ENCODE peak calls at places on chromosomes 5 and 9, in eight cellular contexts. One of them, this sample, is unnamed.

GRCh38 chr5:173923236-173924104 is 35.3 kb downstream of the CPEB4 start:
- DNase-seq in NCI-H69: no peak
- DNase-seq in mucosa of descending colon: no peak
- DNase-seq in GM12865: no peak
- DNase-seq in SW480: no peak
- DNase-seq in IMR-90: peak; percentile 61
- DNase-seq in stimulated activated CD8-positive, alpha-beta memory T cell treated with anti-CD3 and anti-CD28 coated beads, Interleukin-4, amount 100 ng/mL, for 24 hours: no peak
- DNase-seq in psoas muscle: no peak
- DNase-seq in this sample: no peak

GRCh38 chr5:71769265-71769664 is 50.2 kb downstream of the CARTPT start:
- DNase-seq in stimulated activated CD8-positive, alpha-beta memory T cell treated with anti-CD3 and anti-CD28 coated beads, Interleukin-4, amount 100 ng/mL, for 24 hours: no peak
- DNase-seq in IMR-90: no peak
- DNase-seq in NCI-H69: peak; percentile 50
- DNase-seq in GM12865: no peak
- DNase-seq in mucosa of descending colon: no peak
- DNase-seq in psoas muscle: no peak
- DNase-seq in SW480: no peak
- DNase-seq in this sample: no peak

GRCh38 chr9:29325855-29326254 is 1752.6 kb upstream of the C9orf72 start:
- DNase-seq in NCI-H69: peak; percentile 26
- DNase-seq in psoas muscle: no peak
- DNase-seq in SW480: no peak
- DNase-seq in stimulated activated CD8-positive, alpha-beta memory T cell treated with anti-CD3 and anti-CD28 coated beads, Interleukin-4, amount 100 ng/mL, for 24 hours: no peak
- DNase-seq in mucosa of descending colon: no peak
- DNase-seq in IMR-90: no peak
- DNase-seq in GM12865: no peak
- DNase-seq in this sample: no peak

GRCh38 chr9:131060902-131061630 is 35.3 kb upstream of the AIF1L start:
- DNase-seq in psoas muscle: no peak
- DNase-seq in IMR-90: no peak
- DNase-seq in GM12865: no peak
- DNase-seq in NCI-H69: peak; percentile 26
- DNase-seq in stimulated activated CD8-positive, alpha-beta memory T cell treated with anti-CD3 and anti-CD28 coated beads, Interleukin-4, amount 100 ng/mL, for 24 hours: no peak
- DNase-seq in SW480: no peak
- DNase-seq in mucosa of descending colon: no peak
- DNase-seq in this sample: no peak

GRCh38 chr9:83166369-83166768 is 103.4 kb upstream of the RASEF start:
- DNase-seq in NCI-H69: peak; percentile 88
- DNase-seq in GM12865: no peak
- DNase-seq in stimulated activated CD8-positive, alpha-beta memory T cell treated with anti-CD3 and anti-CD28 coated beads, Interleukin-4, amount 100 ng/mL, for 24 hours: no peak
- DNase-seq in psoas muscle: no peak
- DNase-seq in SW480: peak; percentile 13
- DNase-seq in IMR-90: no peak
- DNase-seq in mucosa of descending colon: peak; percentile 75
- DNase-seq in this sample: no peak

GRCh38 chr5:146595088-146595487 is 79.1 kb upstream of the GPR151 start:
- DNase-seq in SW480: peak; percentile 30
- DNase-seq in stimulated activated CD8-positive, alpha-beta memory T cell treated with anti-CD3 and anti-CD28 coated beads, Interleukin-4, amount 100 ng/mL, for 24 hours: no peak
- DNase-seq in psoas muscle: no peak
- DNase-seq in mucosa of descending colon: no peak
- DNase-seq in IMR-90: no peak
- DNase-seq in GM12865: no peak
- DNase-seq in NCI-H69: peak; percentile 22
- DNase-seq in this sample: no peak

GRCh38 chr9:81517954-81518353 is 171.4 kb downstream of the TLE1 start:
- DNase-seq in SW480: no peak
- DNase-seq in mucosa of descending colon: no peak
- DNase-seq in NCI-H69: peak; percentile 98
- DNase-seq in IMR-90: no peak
- DNase-seq in psoas muscle: no peak
- DNase-seq in stimulated activated CD8-positive, alpha-beta memory T cell treated with anti-CD3 and anti-CD28 coated beads, Interleukin-4, amount 100 ng/mL, for 24 hours: no peak
- DNase-seq in GM12865: peak; percentile 9
- DNase-seq in this sample: no peak

GRCh38 chr5:176541338-176542134 is 4.3 kb upstream of the RNF44 start:
- DNase-seq in NCI-H69: peak; percentile 89
- DNase-seq in GM12865: peak; percentile 64
- DNase-seq in IMR-90: no peak
- DNase-seq in SW480: peak; percentile 83
- DNase-seq in mucosa of descending colon: peak; percentile 87
- DNase-seq in stimulated activated CD8-positive, alpha-beta memory T cell treated with anti-CD3 and anti-CD28 coated beads, Interleukin-4, amount 100 ng/mL, for 24 hours: peak; percentile 53
- DNase-seq in psoas muscle: peak; percentile 72
- DNase-seq in this sample: no peak

GRCh38 chr5:116075117-116075910 is 9.5 kb upstream of the COMMD10 start:
- DNase-seq in psoas muscle: no peak
- DNase-seq in mucosa of descending colon: peak; percentile 10
- DNase-seq in NCI-H69: peak; percentile 64
- DNase-seq in stimulated activated CD8-positive, alpha-beta memory T cell treated with anti-CD3 and anti-CD28 coated beads, Interleukin-4, amount 100 ng/mL, for 24 hours: no peak
- DNase-seq in SW480: peak; percentile 45
- DNase-seq in IMR-90: no peak
- DNase-seq in GM12865: no peak
- DNase-seq in this sample: no peak

GRCh38 chr5:81778642-81779041 is 27.7 kb upstream of the SSBP2 start:
- DNase-seq in NCI-H69: peak; percentile 61
- DNase-seq in mucosa of descending colon: peak; percentile 7
- DNase-seq in psoas muscle: no peak
- DNase-seq in GM12865: peak; percentile 21
- DNase-seq in IMR-90: peak; percentile 48
- DNase-seq in stimulated activated CD8-positive, alpha-beta memory T cell treated with anti-CD3 and anti-CD28 coated beads, Interleukin-4, amount 100 ng/mL, for 24 hours: no peak
- DNase-seq in SW480: no peak
- DNase-seq in this sample: peak; percentile 28

GRCh38 chr9:34271618-34272017 is 57.5 kb downstream of the KIF24 start:
- DNase-seq in NCI-H69: peak; percentile 83
- DNase-seq in IMR-90: no peak
- DNase-seq in mucosa of descending colon: no peak
- DNase-seq in psoas muscle: no peak
- DNase-seq in SW480: no peak
- DNase-seq in GM12865: no peak
- DNase-seq in stimulated activated CD8-positive, alpha-beta memory T cell treated with anti-CD3 and anti-CD28 coated beads, Interleukin-4, amount 100 ng/mL, for 24 hours: no peak
- DNase-seq in this sample: no peak

GRCh38 chr5:173689171-173689676 is 72.8 kb upstream of the BOD1 start:
- DNase-seq in SW480: peak; percentile 81
- DNase-seq in IMR-90: no peak
- DNase-seq in GM12865: no peak
- DNase-seq in psoas muscle: no peak
- DNase-seq in stimulated activated CD8-positive, alpha-beta memory T cell treated with anti-CD3 and anti-CD28 coated beads, Interleukin-4, amount 100 ng/mL, for 24 hours: no peak
- DNase-seq in mucosa of descending colon: peak; percentile 25
- DNase-seq in NCI-H69: no peak
- DNase-seq in this sample: peak; percentile 25

GRCh38 chr5:168737066-168737465 is 157.9 kb upstream of the PANK3 start:
- DNase-seq in GM12865: no peak
- DNase-seq in SW480: no peak
- DNase-seq in stimulated activated CD8-positive, alpha-beta memory T cell treated with anti-CD3 and anti-CD28 coated beads, Interleukin-4, amount 100 ng/mL, for 24 hours: no peak
- DNase-seq in psoas muscle: no peak
- DNase-seq in mucosa of descending colon: no peak
- DNase-seq in IMR-90: no peak
- DNase-seq in NCI-H69: no peak
- DNase-seq in this sample: no peak

GRCh38 chr9:111232997-111233790 is 96.8 kb downstream of the OR2K2 start:
- DNase-seq in NCI-H69: no peak
- DNase-seq in stimulated activated CD8-positive, alpha-beta memory T cell treated with anti-CD3 and anti-CD28 coated beads, Interleukin-4, amount 100 ng/mL, for 24 hours: no peak
- DNase-seq in SW480: no peak
- DNase-seq in mucosa of descending colon: no peak
- DNase-seq in psoas muscle: peak; percentile 47
- DNase-seq in GM12865: no peak
- DNase-seq in IMR-90: no peak
- DNase-seq in this sample: no peak

GRCh38 chr5:52989025-52989780 is at the start of gene ITGA2:
- DNase-seq in stimulated activated CD8-positive, alpha-beta memory T cell treated with anti-CD3 and anti-CD28 coated beads, Interleukin-4, amount 100 ng/mL, for 24 hours: no peak
- DNase-seq in GM12865: peak; percentile 22
- DNase-seq in SW480: peak; percentile 78
- DNase-seq in IMR-90: peak; percentile 40
- DNase-seq in psoas muscle: peak; percentile 57
- DNase-seq in mucosa of descending colon: peak; percentile 81
- DNase-seq in NCI-H69: peak; percentile 67
- DNase-seq in this sample: no peak

GRCh38 chr5:168295574-168296201 is 4.2 kb downstream of the WWC1 start:
- DNase-seq in psoas muscle: no peak
- DNase-seq in SW480: no peak
- DNase-seq in GM12865: no peak
- DNase-seq in mucosa of descending colon: no peak
- DNase-seq in IMR-90: peak; percentile 82
- DNase-seq in stimulated activated CD8-positive, alpha-beta memory T cell treated with anti-CD3 and anti-CD28 coated beads, Interleukin-4, amount 100 ng/mL, for 24 hours: no peak
- DNase-seq in NCI-H69: no peak
- DNase-seq in this sample: peak; percentile 81

GRCh38 chr9:92501671-92502393 is 19.5 kb upstream of the ASPN start:
- DNase-seq in stimulated activated CD8-positive, alpha-beta memory T cell treated with anti-CD3 and anti-CD28 coated beads, Interleukin-4, amount 100 ng/mL, for 24 hours: no peak
- DNase-seq in NCI-H69: peak; percentile 69
- DNase-seq in psoas muscle: peak; percentile 69
- DNase-seq in SW480: peak; percentile 36
- DNase-seq in IMR-90: peak; percentile 51
- DNase-seq in mucosa of descending colon: peak; percentile 63
- DNase-seq in GM12865: peak; percentile 60
- DNase-seq in this sample: no peak

GRCh38 chr5:61767231-61768080 is 435.4 kb downstream of the ZSWIM6 start:
- DNase-seq in stimulated activated CD8-positive, alpha-beta memory T cell treated with anti-CD3 and anti-CD28 coated beads, Interleukin-4, amount 100 ng/mL, for 24 hours: no peak
- DNase-seq in IMR-90: no peak
- DNase-seq in psoas muscle: no peak
- DNase-seq in mucosa of descending colon: no peak
- DNase-seq in NCI-H69: peak; percentile 49
- DNase-seq in SW480: no peak
- DNase-seq in GM12865: no peak
- DNase-seq in this sample: no peak

GRCh38 chr5:158955636-158956035 is 144.1 kb downstream of the EBF1 start:
- DNase-seq in stimulated activated CD8-positive, alpha-beta memory T cell treated with anti-CD3 and anti-CD28 coated beads, Interleukin-4, amount 100 ng/mL, for 24 hours: no peak
- DNase-seq in NCI-H69: no peak
- DNase-seq in GM12865: peak; percentile 56
- DNase-seq in IMR-90: no peak
- DNase-seq in SW480: no peak
- DNase-seq in mucosa of descending colon: no peak
- DNase-seq in psoas muscle: no peak
- DNase-seq in this sample: no peak

GRCh38 chr9:91503650-91504007 is 80.0 kb upstream of the NFIL3 start:
- DNase-seq in psoas muscle: no peak
- DNase-seq in NCI-H69: no peak
- DNase-seq in SW480: no peak
- DNase-seq in GM12865: no peak
- DNase-seq in stimulated activated CD8-positive, alpha-beta memory T cell treated with anti-CD3 and anti-CD28 coated beads, Interleukin-4, amount 100 ng/mL, for 24 hours: no peak
- DNase-seq in mucosa of descending colon: peak; percentile 7
- DNase-seq in IMR-90: peak; percentile 48
- DNase-seq in this sample: no peak

GRCh38 chr9:126777733-126778132 is 27.1 kb upstream of the ZBTB43 start:
- DNase-seq in IMR-90: no peak
- DNase-seq in mucosa of descending colon: no peak
- DNase-seq in stimulated activated CD8-positive, alpha-beta memory T cell treated with anti-CD3 and anti-CD28 coated beads, Interleukin-4, amount 100 ng/mL, for 24 hours: no peak
- DNase-seq in GM12865: no peak
- DNase-seq in SW480: peak; percentile 32
- DNase-seq in NCI-H69: peak; percentile 31
- DNase-seq in psoas muscle: no peak
- DNase-seq in this sample: no peak

GRCh38 chr9:120931278-120932085 is 4.9 kb upstream of the TRAF1 start:
- DNase-seq in GM12865: peak; percentile 95
- DNase-seq in mucosa of descending colon: peak; percentile 45
- DNase-seq in SW480: peak; percentile 20
- DNase-seq in NCI-H69: peak; percentile 21
- DNase-seq in stimulated activated CD8-positive, alpha-beta memory T cell treated with anti-CD3 and anti-CD28 coated beads, Interleukin-4, amount 100 ng/mL, for 24 hours: peak; percentile 49
- DNase-seq in psoas muscle: no peak
- DNase-seq in IMR-90: peak; percentile 75
- DNase-seq in this sample: no peak

GRCh38 chr5:68504306-68504705 is 288.8 kb downstream of the PIK3R1 start:
- DNase-seq in SW480: no peak
- DNase-seq in IMR-90: no peak
- DNase-seq in NCI-H69: no peak
- DNase-seq in stimulated activated CD8-positive, alpha-beta memory T cell treated with anti-CD3 and anti-CD28 coated beads, Interleukin-4, amount 100 ng/mL, for 24 hours: no peak
- DNase-seq in psoas muscle: no peak
- DNase-seq in mucosa of descending colon: no peak
- DNase-seq in GM12865: no peak
- DNase-seq in this sample: no peak

GRCh38 chr9:17236147-17236546 is 101.3 kb downstream of the CNTLN start:
- DNase-seq in IMR-90: no peak
- DNase-seq in stimulated activated CD8-positive, alpha-beta memory T cell treated with anti-CD3 and anti-CD28 coated beads, Interleukin-4, amount 100 ng/mL, for 24 hours: no peak
- DNase-seq in psoas muscle: no peak
- DNase-seq in GM12865: no peak
- DNase-seq in SW480: no peak
- DNase-seq in mucosa of descending colon: no peak
- DNase-seq in NCI-H69: peak; percentile 50
- DNase-seq in this sample: no peak

GRCh38 chr9:135343136-135343535 is 136.4 kb upstream of the PPP1R26 start:
- DNase-seq in SW480: no peak
- DNase-seq in IMR-90: no peak
- DNase-seq in stimulated activated CD8-positive, alpha-beta memory T cell treated with anti-CD3 and anti-CD28 coated beads, Interleukin-4, amount 100 ng/mL, for 24 hours: no peak
- DNase-seq in GM12865: no peak
- DNase-seq in mucosa of descending colon: no peak
- DNase-seq in NCI-H69: no peak
- DNase-seq in psoas muscle: no peak
- DNase-seq in this sample: no peak

GRCh38 chr9:115058684-115059315 is 59.2 kb downstream of the TNC start:
- DNase-seq in mucosa of descending colon: no peak
- DNase-seq in IMR-90: peak; percentile 83
- DNase-seq in psoas muscle: no peak
- DNase-seq in SW480: no peak
- DNase-seq in stimulated activated CD8-positive, alpha-beta memory T cell treated with anti-CD3 and anti-CD28 coated beads, Interleukin-4, amount 100 ng/mL, for 24 hours: no peak
- DNase-seq in GM12865: no peak
- DNase-seq in NCI-H69: no peak
- DNase-seq in this sample: no peak

GRCh38 chr5:164868761-164869160 is 1363.3 kb downstream of the MAT2B start:
- DNase-seq in psoas muscle: no peak
- DNase-seq in GM12865: peak; percentile 28
- DNase-seq in IMR-90: no peak
- DNase-seq in SW480: no peak
- DNase-seq in mucosa of descending colon: no peak
- DNase-seq in stimulated activated CD8-positive, alpha-beta memory T cell treated with anti-CD3 and anti-CD28 coated beads, Interleukin-4, amount 100 ng/mL, for 24 hours: no peak
- DNase-seq in NCI-H69: no peak
- DNase-seq in this sample: no peak

GRCh38 chr9:101434990-101435389 is 584 bp downstream of the ALDOB start:
- DNase-seq in mucosa of descending colon: no peak
- DNase-seq in GM12865: no peak
- DNase-seq in NCI-H69: no peak
- DNase-seq in psoas muscle: no peak
- DNase-seq in SW480: no peak
- DNase-seq in stimulated activated CD8-positive, alpha-beta memory T cell treated with anti-CD3 and anti-CD28 coated beads, Interleukin-4, amount 100 ng/mL, for 24 hours: no peak
- DNase-seq in IMR-90: no peak
- DNase-seq in this sample: no peak

GRCh38 chr5:88684136-88684500 is 198.9 kb downstream of the MEF2C start:
- DNase-seq in psoas muscle: no peak
- DNase-seq in mucosa of descending colon: no peak
- DNase-seq in stimulated activated CD8-positive, alpha-beta memory T cell treated with anti-CD3 and anti-CD28 coated beads, Interleukin-4, amount 100 ng/mL, for 24 hours: no peak
- DNase-seq in SW480: no peak
- DNase-seq in IMR-90: no peak
- DNase-seq in GM12865: no peak
- DNase-seq in NCI-H69: peak; percentile 85
- DNase-seq in this sample: peak; percentile 52

GRCh38 chr9:102652471-102652870 is 342.7 kb upstream of the CYLC2 start:
- DNase-seq in SW480: no peak
- DNase-seq in mucosa of descending colon: no peak
- DNase-seq in GM12865: no peak
- DNase-seq in psoas muscle: no peak
- DNase-seq in NCI-H69: no peak
- DNase-seq in stimulated activated CD8-positive, alpha-beta memory T cell treated with anti-CD3 and anti-CD28 coated beads, Interleukin-4, amount 100 ng/mL, for 24 hours: no peak
- DNase-seq in IMR-90: no peak
- DNase-seq in this sample: no peak

GRCh38 chr5:33539192-33539591 is 98.4 kb downstream of the TARS1 start:
- DNase-seq in mucosa of descending colon: no peak
- DNase-seq in psoas muscle: no peak
- DNase-seq in stimulated activated CD8-positive, alpha-beta memory T cell treated with anti-CD3 and anti-CD28 coated beads, Interleukin-4, amount 100 ng/mL, for 24 hours: no peak
- DNase-seq in GM12865: no peak
- DNase-seq in SW480: no peak
- DNase-seq in IMR-90: peak; percentile 20
- DNase-seq in NCI-H69: no peak
- DNase-seq in this sample: no peak

GRCh38 chr9:113581865-113582697 is 118.6 kb downstream of the RGS3 start:
- DNase-seq in stimulated activated CD8-positive, alpha-beta memory T cell treated with anti-CD3 and anti-CD28 coated beads, Interleukin-4, amount 100 ng/mL, for 24 hours: peak; percentile 51
- DNase-seq in IMR-90: peak; percentile 84
- DNase-seq in psoas muscle: peak; percentile 86
- DNase-seq in mucosa of descending colon: peak; percentile 85
- DNase-seq in GM12865: peak; percentile 99
- DNase-seq in SW480: no peak
- DNase-seq in NCI-H69: peak; percentile 60
- DNase-seq in this sample: peak; percentile 89

GRCh38 chr5:128436825-128437224 is 101.2 kb downstream of the FBN2 start:
- DNase-seq in NCI-H69: peak; percentile 44
- DNase-seq in psoas muscle: no peak
- DNase-seq in stimulated activated CD8-positive, alpha-beta memory T cell treated with anti-CD3 and anti-CD28 coated beads, Interleukin-4, amount 100 ng/mL, for 24 hours: no peak
- DNase-seq in mucosa of descending colon: no peak
- DNase-seq in SW480: peak; percentile 98
- DNase-seq in IMR-90: peak; percentile 93
- DNase-seq in GM12865: no peak
- DNase-seq in this sample: no peak

GRCh38 chr9:122991370-122991830 is 42.1 kb upstream of the GPR21 start:
- DNase-seq in IMR-90: peak; percentile 94
- DNase-seq in GM12865: peak; percentile 54
- DNase-seq in SW480: peak; percentile 65
- DNase-seq in psoas muscle: no peak
- DNase-seq in NCI-H69: peak; percentile 35
- DNase-seq in mucosa of descending colon: peak; percentile 59
- DNase-seq in stimulated activated CD8-positive, alpha-beta memory T cell treated with anti-CD3 and anti-CD28 coated beads, Interleukin-4, amount 100 ng/mL, for 24 hours: no peak
- DNase-seq in this sample: peak; percentile 33